ENCODE peak calls at places on chromosome 13, in four cellular contexts. B is mammary epithelial cell, A is stomach, U is cardiac muscle cell. K is an unnamed sample.
A peak's percentile ranks its signal among the peaks of the same experiment; 100 is the strongest.

GRCh38 chr13:41706189-41706588 is 248.8 kb downstream of the RGCC start:
- DNase-seq in A (no peak), B (no peak), U (no peak), K (no peak)

GRCh38 chr13:36313047-36313969 is 15.7 kb upstream of the CCDC169 start:
- DNase-seq in B (no peak), U (no peak), A (no peak), K (no peak)

GRCh38 chr13:107554355-107554905 is 660.9 kb downstream of the LIG4 start:
- DNase-seq in U (no peak), B (no peak), A (no peak), K (no peak)

GRCh38 chr13:39835253-39835652 is 179.8 kb downstream of the COG6 start:
- DNase-seq in A (no peak), U (no peak), B (no peak), K (no peak)

GRCh38 chr13:38905861-38906260 is 84.8 kb downstream of the STOML3 start:
- DNase-seq in A (no peak), B (peak; percentile 68), U (no peak), K (no peak)

GRCh38 chr13:51590966-51591627 is 6.8 kb downstream of the WDFY2 start:
- DNase-seq in B (peak; percentile 68), U (peak; percentile 52), A (peak; percentile 41), K (peak; percentile 54)

GRCh38 chr13:28273919-28274318 is 135.6 kb downstream of the PAN3 start:
- DNase-seq in A (no peak), B (no peak), U (no peak), K (no peak)

GRCh38 chr13:40666905-40667621 is 622 bp upstream of the FOXO1 start:
- DNase-seq in A (peak; percentile 48), B (no peak), U (peak; percentile 86), K (no peak)

GRCh38 chr13:51009597-51009996 is 100.0 kb downstream of the RNASEH2B start:
- DNase-seq in A (no peak), U (no peak), B (no peak), K (no peak)

GRCh38 chr13:114049026-114049425 is 75.2 kb upstream of the C13orf46 start:
- DNase-seq in U (no peak), B (no peak), A (no peak), K (no peak)

GRCh38 chr13:70959376-70959775 is 851.1 kb upstream of the KLHL1 start:
- DNase-seq in B (no peak), U (peak; percentile 5), A (no peak), K (no peak)
- H3K27ac ChIP-seq in B (no peak overlapping the region), U (no peak overlapping the region), A (no peak overlapping the region), K (no peak overlapping the region)

GRCh38 chr13:45231722-45232121 is 30.9 kb upstream of the KCTD4 start:
- DNase-seq in A (no peak), U (no peak), B (no peak), K (no peak)
- H3K27ac ChIP-seq in A (no peak overlapping the region), U (no peak overlapping the region), B (peak overlapping the region; percentile 57), K (no peak overlapping the region)

GRCh38 chr13:82654851-82655517 is 1227.3 kb downstream of the SLITRK1 start:
- DNase-seq in U (no peak), A (no peak), B (peak; percentile 75), K (no peak)
- H3K27ac ChIP-seq in U (no peak overlapping the region), A (no peak overlapping the region), B (no peak overlapping the region), K (peak overlapping the region; percentile 37)

GRCh38 chr13:108702171-108702570 is 72.8 kb downstream of the MYO16 start:
- DNase-seq in A (no peak), U (no peak), B (no peak), K (no peak)
- H3K27ac ChIP-seq in A (no peak overlapping the region), U (no peak overlapping the region), B (no peak overlapping the region), K (no peak overlapping the region)

GRCh38 chr13:99671746-99672145 is 170.5 kb downstream of the TM9SF2 start:
- DNase-seq in A (no peak), B (no peak), U (no peak), K (no peak)

GRCh38 chr13:99681695-99682094 is 180.4 kb downstream of the TM9SF2 start:
- DNase-seq in U (no peak), A (no peak), B (no peak), K (no peak)

GRCh38 chr13:99677388-99677951 is 176.2 kb downstream of the TM9SF2 start:
- DNase-seq in B (no peak), U (no peak), A (no peak), K (no peak)
- H3K27ac ChIP-seq in B (no peak overlapping the region), U (no peak overlapping the region), A (no peak overlapping the region), K (no peak overlapping the region)

GRCh38 chr13:33262069-33262487 is 23.5 kb downstream of the STARD13 start:
- DNase-seq in U (no peak), A (no peak), B (peak; percentile 91), K (peak; percentile 73)

GRCh38 chr13:33261426-33262068 is 24.0 kb downstream of the STARD13 start:
- DNase-seq in A (no peak), U (no peak), B (no peak), K (no peak)

GRCh38 chr13:33262997-33263396 is 22.6 kb downstream of the STARD13 start:
- DNase-seq in B (no peak), A (no peak), U (no peak), K (no peak)

GRCh38 chr13:33263484-33263883 is 22.1 kb downstream of the STARD13 start:
- DNase-seq in A (no peak), U (no peak), B (no peak), K (no peak)

GRCh38 chr13:33262554-33262953 is 23.0 kb downstream of the STARD13 start:
- DNase-seq in A (no peak), U (no peak), B (no peak), K (no peak)
- H3K27ac ChIP-seq in A (peak overlapping the region; percentile 72), U (no peak overlapping the region), B (no peak overlapping the region), K (peak overlapping the region; percentile 46)

GRCh38 chr13:104979281-104979680 is 1556.2 kb downstream of the EFNB2 start:
- DNase-seq in U (no peak), A (no peak), B (no peak), K (no peak)
- H3K27ac ChIP-seq in U (no peak overlapping the region), A (no peak overlapping the region), B (no peak overlapping the region), K (no peak overlapping the region)

GRCh38 chr13:67197704-67198103 is 32.4 kb downstream of the PCDH9 start:
- DNase-seq in B (no peak), A (no peak), U (no peak), K (no peak)

GRCh38 chr13:67186985-67187569 is 43.1 kb downstream of the PCDH9 start:
- DNase-seq in U (no peak), B (no peak), A (no peak), K (no peak)

GRCh38 chr13:67193979-67194378 is 36.2 kb downstream of the PCDH9 start:
- DNase-seq in U (no peak), B (no peak), A (no peak), K (no peak)

GRCh38 chr13:67192751-67193150 is 37.4 kb downstream of the PCDH9 start:
- DNase-seq in U (no peak), B (no peak), A (no peak), K (no peak)
- H3K27ac ChIP-seq in U (no peak overlapping the region), B (no peak overlapping the region), A (no peak overlapping the region), K (no peak overlapping the region)

GRCh38 chr13:111279253-111279652 is 41.2 kb upstream of the TEX29 start:
- DNase-seq in U (no peak), B (no peak), A (no peak), K (no peak)

GRCh38 chr13:111280666-111281577 is 39.5 kb upstream of the TEX29 start:
- DNase-seq in B (no peak), A (no peak), U (no peak), K (no peak)

GRCh38 chr13:111278711-111279110 is 41.7 kb upstream of the TEX29 start:
- DNase-seq in A (no peak), U (peak; percentile 35), B (no peak), K (no peak)

GRCh38 chr13:111281751-111282311 is 38.6 kb upstream of the TEX29 start:
- DNase-seq in A (no peak), U (no peak), B (no peak), K (no peak)

GRCh38 chr13:111280226-111280625 is 40.2 kb upstream of the TEX29 start:
- DNase-seq in B (no peak), A (no peak), U (no peak), K (no peak)
- H3K27ac ChIP-seq in B (no peak overlapping the region), A (peak overlapping the region; percentile 84), U (no peak overlapping the region), K (no peak overlapping the region)